ENCODE peak calls at places on chromosomes 16 and 17, in six cellular contexts. One of them, this sample, is unnamed. For H3K36me3, the result is how much of the 10 kb centered on the place peaks cover.

GRCh38 chr16:75928295-75928694 is 202.0 kb upstream of the CPHXL start:
- ATAC-seq in Panc1: no peak
- ATAC-seq in upper lobe of left lung: peak
- ATAC-seq in K562: no peak
- ATAC-seq in HCT116: no peak
- ATAC-seq in GM23338: no peak
- ATAC-seq in this sample: no peak

GRCh38 chr17:51427259-51428255 is 167.2 kb downstream of the UTP18 start:
- ATAC-seq in Panc1: peak
- ATAC-seq in upper lobe of left lung: no peak
- ATAC-seq in K562: no peak
- ATAC-seq in HCT116: no peak
- ATAC-seq in GM23338: no peak
- ATAC-seq in this sample: no peak

GRCh38 chr17:15782809-15783208 is 50.7 kb downstream of the TBC1D26 start:
- ATAC-seq in Panc1: peak
- ATAC-seq in upper lobe of left lung: peak
- ATAC-seq in K562: no peak
- ATAC-seq in HCT116: no peak
- ATAC-seq in GM23338: peak
- ATAC-seq in this sample: peak

GRCh38 chr17:2905697-2906595 is 109.7 kb downstream of the RAP1GAP2 start:
- ATAC-seq in Panc1: no peak
- ATAC-seq in upper lobe of left lung: no peak
- ATAC-seq in K562: no peak
- ATAC-seq in HCT116: no peak
- ATAC-seq in GM23338: no peak
- ATAC-seq in this sample: no peak

GRCh38 chr17:39928868-39929651 is 1.5 kb downstream of the LRRC3C start:
- ATAC-seq in Panc1: no peak
- ATAC-seq in upper lobe of left lung: peak
- ATAC-seq in K562: no peak
- ATAC-seq in HCT116: no peak
- ATAC-seq in GM23338: no peak
- ATAC-seq in this sample: no peak

GRCh38 chr17:49548506-49549310 is 27.0 kb upstream of the NXPH3 start:
- ATAC-seq in Panc1: peak
- ATAC-seq in upper lobe of left lung: peak
- ATAC-seq in K562: peak
- ATAC-seq in HCT116: peak
- ATAC-seq in GM23338: peak
- ATAC-seq in this sample: peak

GRCh38 chr17:17722081-17722905 is 41.0 kb downstream of the RAI1 start:
- ATAC-seq in Panc1: no peak
- ATAC-seq in upper lobe of left lung: peak
- ATAC-seq in K562: no peak
- ATAC-seq in HCT116: no peak
- ATAC-seq in GM23338: peak
- ATAC-seq in this sample: no peak

GRCh38 chr16:17463335-17463734 is 7.4 kb downstream of the XYLT1 start:
- ATAC-seq in Panc1: no peak
- ATAC-seq in upper lobe of left lung: no peak
- ATAC-seq in K562: no peak
- ATAC-seq in HCT116: no peak
- ATAC-seq in GM23338: no peak
- ATAC-seq in this sample: no peak

GRCh38 chr17:15392326-15392739 is 50.9 kb upstream of the TEKT3 start:
- ATAC-seq in Panc1: no peak
- ATAC-seq in upper lobe of left lung: peak
- ATAC-seq in K562: no peak
- ATAC-seq in HCT116: no peak
- ATAC-seq in GM23338: no peak
- ATAC-seq in this sample: peak

GRCh38 chr16:66649636-66650205 is 45.2 kb downstream of the CMTM3 start:
- ATAC-seq in Panc1: no peak
- ATAC-seq in upper lobe of left lung: no peak
- ATAC-seq in K562: no peak
- ATAC-seq in HCT116: no peak
- ATAC-seq in GM23338: no peak
- ATAC-seq in this sample: no peak

GRCh38 chr17:28484296-28484695 is 10.9 kb downstream of the SLC13A2 start:
- ATAC-seq in Panc1: no peak
- ATAC-seq in upper lobe of left lung: no peak
- ATAC-seq in K562: no peak
- ATAC-seq in HCT116: no peak
- ATAC-seq in GM23338: no peak
- ATAC-seq in this sample: no peak

GRCh38 chr17:42612013-42612412 is 2.5 kb downstream of the TUBG1 start:
- ATAC-seq in Panc1: no peak
- ATAC-seq in upper lobe of left lung: no peak
- ATAC-seq in K562: no peak
- ATAC-seq in HCT116: no peak
- ATAC-seq in GM23338: no peak
- ATAC-seq in this sample: no peak

GRCh38 chr17:46045639-46046038 is 46.6 kb downstream of the STH start:
- ATAC-seq in Panc1: no peak
- ATAC-seq in upper lobe of left lung: no peak
- ATAC-seq in K562: no peak
- ATAC-seq in HCT116: no peak
- ATAC-seq in GM23338: no peak
- ATAC-seq in this sample: no peak

GRCh38 chr16:57727610-57728009 is 8.0 kb upstream of the KATNB1 start:
- ATAC-seq in Panc1: no peak
- ATAC-seq in upper lobe of left lung: no peak
- ATAC-seq in K562: peak
- ATAC-seq in HCT116: no peak
- ATAC-seq in GM23338: no peak
- ATAC-seq in this sample: no peak

GRCh38 chr17:7411427-7411750 is 3.7 kb downstream of the NLGN2 start:
- ATAC-seq in Panc1: no peak
- ATAC-seq in upper lobe of left lung: no peak
- ATAC-seq in K562: no peak
- ATAC-seq in HCT116: no peak
- ATAC-seq in GM23338: no peak
- ATAC-seq in this sample: no peak

GRCh38 chr17:82242977-82243647 is 14.3 kb downstream of the SLC16A3 start:
- ATAC-seq in Panc1: peak
- ATAC-seq in upper lobe of left lung: peak
- ATAC-seq in K562: no peak
- ATAC-seq in HCT116: no peak
- ATAC-seq in GM23338: no peak
- ATAC-seq in this sample: peak

GRCh38 chr16:69924777-69925191 is 26.4 kb upstream of the CLEC18A start:
- ATAC-seq in Panc1: no peak
- ATAC-seq in upper lobe of left lung: peak
- ATAC-seq in K562: no peak
- ATAC-seq in HCT116: no peak
- ATAC-seq in GM23338: peak
- ATAC-seq in this sample: peak

GRCh38 chr16:12688972-12689850 is 114.5 kb downstream of the CPPED1 start:
- ATAC-seq in Panc1: no peak
- ATAC-seq in upper lobe of left lung: no peak
- ATAC-seq in K562: no peak
- ATAC-seq in HCT116: no peak
- ATAC-seq in GM23338: no peak
- ATAC-seq in this sample: no peak

DNA sequence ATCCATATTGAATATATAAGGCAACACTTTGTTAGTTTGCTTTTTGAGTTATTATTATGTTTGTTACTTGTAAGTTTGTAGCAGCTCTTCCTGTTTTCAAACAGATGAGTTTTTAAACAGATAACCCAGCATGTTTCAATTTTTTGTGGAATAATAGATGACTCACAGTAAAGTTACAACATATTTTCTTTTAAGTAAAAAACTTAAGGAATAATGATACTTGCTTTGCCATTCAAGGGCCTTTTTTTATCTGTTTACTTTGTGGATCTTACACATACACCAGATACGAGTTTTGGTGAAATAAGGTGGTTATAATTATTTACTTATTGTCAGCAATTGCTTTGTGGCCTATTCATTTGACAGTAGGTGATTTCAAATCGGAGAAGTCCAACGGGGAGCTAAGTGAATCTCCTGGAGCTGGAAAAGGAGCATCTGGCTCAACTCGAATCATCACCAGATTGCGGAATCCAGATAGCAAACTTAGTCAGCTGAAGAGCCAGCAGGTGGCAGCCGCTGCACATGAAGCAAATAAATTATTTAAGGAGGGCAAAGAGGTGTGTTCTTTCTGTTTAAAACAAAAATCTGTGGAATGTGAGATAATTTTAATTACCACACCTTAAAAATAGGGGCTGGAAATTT is 66.3 kb downstream of the BPTF start:
- ATAC-seq in Panc1: no peak
- ATAC-seq in upper lobe of left lung: no peak
- ATAC-seq in K562: no peak
- ATAC-seq in HCT116: peak
- ATAC-seq in GM23338: no peak
- ATAC-seq in this sample: peak
- H3K36me3 ChIP-seq in Panc1: under half
- H3K36me3 ChIP-seq in upper lobe of left lung: half or more
- H3K36me3 ChIP-seq in K562: half or more
- H3K36me3 ChIP-seq in HCT116: under half
- H3K36me3 ChIP-seq in GM23338: half or more
- H3K36me3 ChIP-seq in this sample: half or more

DNA sequence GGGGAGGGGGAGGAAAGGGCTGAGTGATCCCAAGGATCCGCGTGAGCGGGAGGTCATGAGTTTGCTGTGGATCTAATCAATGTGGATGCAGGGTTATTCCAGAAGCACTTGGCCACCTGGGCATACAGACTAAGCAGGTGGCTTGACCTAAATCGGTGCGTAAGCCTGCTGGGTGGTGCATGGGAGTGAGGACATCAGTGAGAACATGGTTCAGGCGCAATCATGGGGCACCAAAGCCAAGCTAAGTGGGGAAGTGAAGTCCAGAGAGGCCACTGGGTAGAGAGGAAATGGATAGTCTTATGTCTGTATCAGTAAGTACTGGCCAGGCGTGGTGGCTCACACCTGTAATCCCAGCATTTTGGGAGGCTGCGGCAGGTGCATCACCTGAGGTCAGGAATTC is 18.9 kb upstream of the MFSD6L start:
- ATAC-seq in Panc1: no peak
- ATAC-seq in upper lobe of left lung: no peak
- ATAC-seq in K562: no peak
- ATAC-seq in HCT116: no peak
- ATAC-seq in GM23338: no peak
- ATAC-seq in this sample: no peak
- TF ChIP-seq POLR2AphosphoS5 in Panc1: no peak
- TF ChIP-seq POLR2AphosphoS5 in upper lobe of left lung: no peak
- TF ChIP-seq POLR2AphosphoS5 in K562: no peak
- TF ChIP-seq POLR2AphosphoS5 in HCT116: no peak
- TF ChIP-seq POLR2AphosphoS5 in GM23338: no peak
- TF ChIP-seq POLR2AphosphoS5 in this sample: no peak

DNA sequence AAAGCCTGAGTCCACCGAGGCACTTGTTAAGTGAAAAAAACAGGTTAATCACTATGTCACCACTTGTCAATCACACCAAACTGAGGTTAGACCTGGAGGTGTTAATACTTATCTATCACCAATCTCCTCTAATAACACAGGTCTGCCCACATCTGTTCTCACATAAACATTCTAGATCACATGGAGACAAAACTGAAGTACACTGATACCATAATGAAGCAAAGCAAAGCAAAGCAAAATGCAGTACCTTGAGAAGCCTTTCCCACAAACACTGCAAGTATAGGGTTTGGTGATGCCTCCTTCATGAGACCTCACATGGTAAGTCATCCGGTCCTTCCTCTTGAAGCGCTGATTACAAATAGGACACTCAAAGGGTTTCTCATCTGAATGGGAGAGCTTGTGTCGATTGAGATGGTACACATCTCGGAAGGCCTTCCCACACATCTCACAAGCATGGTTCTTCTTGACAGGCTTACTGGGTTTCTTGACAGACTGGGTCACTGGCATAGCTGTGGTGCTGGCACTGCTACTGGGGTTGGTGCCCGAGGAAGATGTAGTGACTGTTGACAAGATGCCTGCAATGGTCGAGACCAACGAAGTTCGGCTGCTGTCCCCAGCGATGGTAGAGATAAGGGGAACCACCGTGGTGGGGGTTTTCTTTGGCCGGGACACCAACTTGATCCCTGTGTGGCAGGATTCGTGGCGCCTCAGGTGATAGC is 5.4 kb downstream of the VEZF1 start:
- ATAC-seq in Panc1: no peak
- ATAC-seq in upper lobe of left lung: no peak
- ATAC-seq in K562: no peak
- ATAC-seq in HCT116: no peak
- ATAC-seq in GM23338: no peak
- ATAC-seq in this sample: no peak
- H3K36me3 ChIP-seq in Panc1: under half
- H3K36me3 ChIP-seq in upper lobe of left lung: under half
- H3K36me3 ChIP-seq in K562: half or more
- H3K36me3 ChIP-seq in HCT116: half or more
- H3K36me3 ChIP-seq in GM23338: under half
- H3K36me3 ChIP-seq in this sample: under half

GRCh38 chr16:81778861-81779539 is at the start of gene PLCG2:
- ATAC-seq in Panc1: peak
- ATAC-seq in upper lobe of left lung: peak
- ATAC-seq in K562: peak
- ATAC-seq in HCT116: peak
- ATAC-seq in GM23338: peak
- ATAC-seq in this sample: peak
- TF ChIP-seq POLR2AphosphoS5 in Panc1: no peak
- TF ChIP-seq POLR2AphosphoS5 in upper lobe of left lung: no peak
- TF ChIP-seq POLR2AphosphoS5 in K562: no peak
- TF ChIP-seq POLR2AphosphoS5 in HCT116: peak
- TF ChIP-seq POLR2AphosphoS5 in GM23338: peak
- TF ChIP-seq POLR2AphosphoS5 in this sample: no peak

DNA sequence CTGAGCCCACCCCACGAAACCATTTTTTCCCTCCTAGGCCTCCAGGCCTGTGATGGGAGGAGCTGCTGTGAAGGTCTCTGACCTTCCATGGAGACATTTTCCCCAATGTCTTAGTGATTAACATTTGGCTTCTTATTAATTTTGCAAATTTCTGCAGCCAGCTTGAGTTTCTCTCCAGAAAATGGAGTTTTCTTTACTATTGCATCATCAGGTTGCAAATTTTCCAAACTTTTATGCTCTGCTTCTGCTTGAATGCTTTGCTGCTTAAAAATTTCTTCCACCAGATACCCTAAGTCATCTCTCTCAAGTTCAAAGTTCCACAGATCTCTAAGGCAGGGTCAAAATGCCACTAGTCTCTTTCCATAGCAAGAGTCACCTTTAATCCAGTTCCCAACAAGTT is 12.9 kb upstream of the MYH4 start:
- ATAC-seq in Panc1: no peak
- ATAC-seq in upper lobe of left lung: no peak
- ATAC-seq in K562: no peak
- ATAC-seq in HCT116: no peak
- ATAC-seq in GM23338: no peak
- ATAC-seq in this sample: no peak
- H3K36me3 ChIP-seq in Panc1: under half
- H3K36me3 ChIP-seq in upper lobe of left lung: under half
- H3K36me3 ChIP-seq in K562: under half
- H3K36me3 ChIP-seq in HCT116: under half
- H3K36me3 ChIP-seq in GM23338: under half
- H3K36me3 ChIP-seq in this sample: under half